ENCODE peak calls at places on chromosome 1, in ten cellular contexts. U is progenitor cell of endocrine pancreas, P is lung microvascular endothelial cell, N is fibroblast of mammary gland, S is GM12865, L is Kasumi-1, K is endothelial cell, W is T-helper 1 cell, X is PC-3, V is AG04450. D is an unnamed sample.

GRCh38 chr1:212700892-212701819 is 1.5 kb upstream of the BATF3 start:
- DNase-seq in X (peak), P (peak), V (peak), W (no peak), K (peak), U (no peak), S (peak), L (no peak), N (peak), D (no peak)

GRCh38 chr1:27752372-27752771 is 20.6 kb upstream of the STX12 start:
- DNase-seq in P (no peak), N (no peak), K (no peak), L (no peak), U (no peak), V (no peak), W (no peak), S (peak), X (no peak), D (no peak)

GRCh38 chr1:164662462-164662861 is 103.5 kb downstream of the PBX1 start:
- DNase-seq in W (no peak), S (no peak), K (no peak), V (no peak), X (no peak), U (no peak), L (no peak), N (no peak), P (no peak), D (no peak)

GRCh38 chr1:168348146-168348709 is 67.6 kb downstream of the TBX19 start:
- DNase-seq in K (no peak), S (peak), U (no peak), W (no peak), P (peak), X (peak), N (peak), L (no peak), V (no peak), D (no peak)

GRCh38 chr1:193827516-193827915 is 641.1 kb upstream of the B3GALT2 start:
- DNase-seq in P (no peak), V (no peak), X (no peak), S (no peak), W (no peak), U (no peak), N (no peak), L (no peak), K (no peak), D (no peak)

GRCh38 chr1:200147094-200147493 is 119.6 kb downstream of the NR5A2 start:
- DNase-seq in U (no peak), V (no peak), S (no peak), K (no peak), X (no peak), N (no peak), P (no peak), L (no peak), W (no peak), D (no peak)

GRCh38 chr1:183000563-183000962 is 22.7 kb upstream of the LAMC1 start:
- DNase-seq in U (no peak), X (no peak), S (no peak), V (no peak), L (no peak), K (no peak), W (no peak), N (no peak), P (no peak), D (no peak)

GRCh38 chr1:46098043-46098712 is 34.3 kb downstream of the PIK3R3 start:
- DNase-seq in P (no peak), S (peak), U (no peak), N (no peak), X (no peak), L (no peak), K (no peak), V (no peak), W (no peak), D (no peak)

GRCh38 chr1:177124578-177125278 is 39.8 kb downstream of the ASTN1 start:
- DNase-seq in K (no peak), V (no peak), N (no peak), X (no peak), U (no peak), P (no peak), L (no peak), S (no peak), W (no peak), D (no peak)